ENCODE peak calls at places on chromosomes 3 and 15, in four cellular contexts. B is astrocyte of the hippocampus; F is stimulated activated CD4-positive, alpha-beta T cell treated with anti-CD3 and anti-CD28 coated beads, Interleukin-1b, Interleukin-23, amount 100 ng/mL, for 4 hours; J is colonic mucosa. E is an unnamed sample.

GRCh38 chr15:89664951-89665350 is 9.7 kb upstream of the KIF7 start:
- DNase-seq in F (no peak), B (no peak), J (no peak), E (peak)

GRCh38 chr3:148880681-148881080 is 15.6 kb downstream of the CPA3 start:
- DNase-seq in B (no peak), J (no peak), F (no peak), E (no peak)

GRCh38 chr15:43511012-43511885 is 6.2 kb upstream of the MAP1A start:
- DNase-seq in F (no peak), B (peak), J (peak), E (no peak)

GRCh38 chr3:48436477-48436787 is 3.5 kb downstream of the CCDC51 start:
- DNase-seq in B (no peak), J (no peak), F (no peak), E (no peak)

GRCh38 chr3:48187579-48188265 is 495 bp downstream of the CDC25A start:
- DNase-seq in J (peak), B (no peak), F (peak), E (no peak)

GRCh38 chr3:1055870-1056269 is 37.0 kb upstream of the CNTN6 start:
- DNase-seq in J (no peak), B (no peak), F (no peak), E (no peak)

GRCh38 chr3:196344663-196345062 is 6.5 kb upstream of the TM4SF19 start:
- DNase-seq in F (no peak), J (no peak), B (no peak), E (no peak)

GRCh38 chr3:13600950-13601691 is 52.2 kb downstream of the FBLN2 start:
- DNase-seq in B (peak), J (no peak), F (no peak), E (peak)

GRCh38 chr15:92617197-92618037 is 38.2 kb downstream of the FAM174B start:
- DNase-seq in J (peak), B (peak), F (no peak), E (peak)

GRCh38 chr15:96115642-96116041 is 214.9 kb upstream of the NR2F2 start:
- DNase-seq in B (peak), F (no peak), J (no peak), E (peak)

GRCh38 chr3:138441256-138441655 is 6.8 kb downstream of the ESYT3 start:
- DNase-seq in F (no peak), B (no peak), J (no peak), E (no peak)

GRCh38 chr3:126112531-126113237 is 28.8 kb upstream of the SLC41A3 start:
- DNase-seq in J (no peak), B (no peak), F (no peak), E (no peak)

GRCh38 chr15:72318408-72318942 is 1.5 kb downstream of the CELF6 start:
- DNase-seq in J (no peak), B (no peak), F (no peak), E (no peak)

GRCh38 chr3:188432826-188433525 is 279.0 kb downstream of the LPP start:
- DNase-seq in J (peak), F (no peak), B (peak), E (peak)

GRCh38 chr15:63059075-63059474 is 16.5 kb downstream of the TPM1 start:
- DNase-seq in J (no peak), B (no peak), F (no peak), E (peak)

GRCh38 chr3:43190682-43191081 is 84.8 kb upstream of the POMGNT2 start:
- DNase-seq in J (no peak), F (no peak), B (no peak), E (peak)

GRCh38 chr3:183491923-183492848 is 63.3 kb downstream of the KLHL6 start:
- DNase-seq in B (no peak), F (no peak), J (no peak), E (no peak)

GRCh38 chr3:134486577-134487041 is 752 bp downstream of the CEP63 start:
- DNase-seq in B (no peak), J (no peak), F (no peak), E (peak)

GRCh38 chr3:16181361-16181760 is 6.9 kb downstream of the GALNT15 start:
- DNase-seq in B (no peak), F (no peak), J (peak), E (no peak)

GRCh38 chr15:56741541-56741940 is 8.2 kb upstream of the ZNF280D start:
- DNase-seq in B (no peak), J (no peak), F (no peak), E (no peak)

GRCh38 chr3:8355346-8355745 is 146.3 kb upstream of the LMCD1 start:
- DNase-seq in F (no peak), J (no peak), B (no peak), E (no peak)

GRCh38 chr15:26971303-26972018 is 480 bp downstream of the GABRG3 start:
- DNase-seq in J (no peak), F (no peak), B (peak), E (no peak)

GRCh38 chr3:8371085-8371551 is 130.5 kb upstream of the LMCD1 start:
- DNase-seq in B (peak), F (no peak), J (no peak), E (peak)

GRCh38 chr3:49873623-49874022 is 3.9 kb upstream of the CAMKV start:
- DNase-seq in F (no peak), B (no peak), J (peak), E (no peak)

GRCh38 chr3:12175844-12176453 is 17.2 kb upstream of the TIMP4 start:
- DNase-seq in B (peak), F (no peak), J (peak), E (peak)

E was measured in astrocyte of the spinal cord.